ENCODE peak calls at places on chromosomes 12 and 14, in six cellular contexts. P, S, H, F, R and Y are unnamed samples.

GRCh38 chr12:101697930-101698781 is 716 bp downstream of the CHPT1 start:
- DNase-seq in F (peak; percentile 26), P (peak; percentile 48), H (peak; percentile 61), S (no peak), R (no peak), Y (peak; percentile 38)

GRCh38 chr14:71244341-71244740 is 337.1 kb downstream of the PCNX1 start:
- DNase-seq in F (no peak), R (no peak), S (no peak), P (no peak), H (peak; percentile 83), Y (no peak)

GRCh38 chr12:120795441-120796178 is 70.0 kb downstream of the ACADS start:
- DNase-seq in H (no peak), P (no peak), S (no peak), F (no peak), R (no peak), Y (no peak)

GRCh38 chr14:103223818-103224352 is 100.6 kb downstream of the TNFAIP2 start:
- DNase-seq in F (no peak), R (no peak), H (no peak), S (no peak), P (no peak), Y (no peak)

GRCh38 chr14:100237735-100238418 is 1.1 kb upstream of the YY1 start:
- DNase-seq in R (peak; percentile 84), F (no peak), H (peak; percentile 67), P (peak; percentile 66), S (no peak), Y (peak; percentile 47)

GRCh38 chr12:561908-562593 is 101.2 kb downstream of the NINJ2 start:
- DNase-seq in R (no peak), F (no peak), S (no peak), P (no peak), H (no peak), Y (no peak)

GRCh38 chr12:57815177-57816000 is 3.1 kb downstream of the AVIL start:
- DNase-seq in H (no peak), S (peak; percentile 50), F (no peak), R (peak; percentile 58), P (peak; percentile 24), Y (no peak)

GRCh38 chr12:127063339-127064090 is 1203.5 kb upstream of the TMEM132C start:
- DNase-seq in R (no peak), H (no peak), P (peak; percentile 85), S (no peak), F (peak; percentile 10), Y (no peak)

GRCh38 chr14:75860561-75861160 is 121.1 kb downstream of the TGFB3 start:
- DNase-seq in R (no peak), H (no peak), P (no peak), S (no peak), F (no peak), Y (no peak)

GRCh38 chr14:94407906-94408305 is 19.5 kb upstream of the SERPINA1 start:
- DNase-seq in R (no peak), F (peak; percentile 54), H (peak; percentile 54), P (no peak), S (no peak), Y (no peak)

GRCh38 chr12:49515266-49515665 is 23.6 kb upstream of the KCNH3 start:
- DNase-seq in R (no peak), F (peak; percentile 89), H (peak; percentile 91), P (peak; percentile 88), S (no peak), Y (no peak)

GRCh38 chr14:45633220-45633984 is 380.4 kb upstream of the MIS18BP1 start:
- DNase-seq in H (no peak), R (no peak), S (no peak), F (no peak), P (no peak), Y (no peak)

DNA sequence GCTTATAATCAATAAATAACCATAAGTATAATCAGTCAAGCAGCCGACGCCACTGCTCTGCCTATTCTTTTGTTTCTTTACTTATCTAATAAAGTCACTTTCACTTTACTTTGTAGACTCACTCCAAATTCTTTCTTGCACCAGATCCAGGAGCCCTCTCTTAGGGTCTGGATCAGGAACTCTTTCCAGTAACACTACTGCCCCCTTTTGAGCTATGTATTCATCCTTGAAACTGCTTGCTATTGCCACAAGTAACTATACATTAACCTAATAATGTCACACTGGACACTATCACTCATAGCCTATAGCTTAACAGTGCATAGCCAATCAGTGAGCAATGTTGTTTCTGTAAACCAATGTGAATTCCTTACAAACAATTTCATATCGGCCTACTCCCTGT is 2.8 kb upstream of the NID2 start:
- DNase-seq in H (peak; percentile 52), R (peak; percentile 43), S (no peak), P (peak; percentile 44), F (peak; percentile 29), Y (no peak)
- TF ChIP-seq EZH2 in H (no peak), R (no peak), S (no peak), P (no peak), F (no peak), Y (no peak)

GRCh38 chr14:36021030-36021422 is 155.5 kb downstream of the PTCSC3 start:
- DNase-seq in P (no peak), H (no peak), R (peak; percentile 44), F (no peak), S (no peak), Y (no peak)

GRCh38 chr14:36021926-36022325 is 154.6 kb downstream of the PTCSC3 start:
- DNase-seq in R (peak; percentile 14), S (no peak), P (no peak), H (no peak), F (no peak), Y (no peak)

GRCh38 chr14:36020120-36021029 is 156.1 kb downstream of the PTCSC3 start:
- DNase-seq in P (no peak), H (no peak), S (no peak), R (peak; percentile 73), F (no peak), Y (no peak)

GRCh38 chr14:36019126-36019525 is 157.4 kb downstream of the PTCSC3 start:
- DNase-seq in S (no peak), H (no peak), R (no peak), P (no peak), F (peak; percentile 42), Y (no peak)

DNA sequence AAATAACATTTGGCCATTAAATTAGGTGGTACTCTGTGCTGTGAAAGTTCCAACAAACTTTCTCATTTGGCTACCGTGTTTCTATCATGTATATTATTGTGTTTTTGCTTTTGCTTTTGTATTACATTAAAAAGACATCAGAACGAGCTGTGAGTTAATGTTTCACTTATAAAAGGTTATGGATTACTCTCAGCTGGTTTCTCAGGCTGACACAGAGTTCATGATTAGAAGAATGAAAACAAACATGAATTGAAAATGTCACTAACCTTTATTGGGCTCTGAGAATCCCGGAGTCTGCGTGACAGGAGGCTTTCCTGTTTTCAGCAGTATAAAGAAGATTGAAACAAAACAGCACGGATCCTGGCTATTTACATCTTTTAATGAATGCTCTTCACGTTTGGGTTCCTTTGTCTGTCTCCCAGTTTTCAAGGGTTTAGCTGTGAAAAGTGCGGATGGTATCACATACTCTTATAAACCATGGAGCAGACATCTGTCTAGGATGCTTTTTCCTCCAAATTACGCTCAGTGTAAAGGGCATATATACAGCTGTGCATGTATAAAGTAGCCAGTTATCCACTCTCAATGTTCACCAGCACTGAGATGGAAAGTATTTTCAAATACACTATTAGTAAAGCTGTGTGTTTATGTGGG is 153.6 kb downstream of the PTCSC3 start:
- DNase-seq in S (no peak), R (peak; percentile 30), H (no peak), P (no peak), F (no peak), Y (no peak)
- H3K4me1 ChIP-seq in S (no peaks in the 10 kb centered on the region), R (peaks cover 57% of the 10 kb centered on the region), H (no peaks in the 10 kb centered on the region), P (no peaks in the 10 kb centered on the region), F (no peaks in the 10 kb centered on the region), Y (no peaks in the 10 kb centered on the region)

DNA sequence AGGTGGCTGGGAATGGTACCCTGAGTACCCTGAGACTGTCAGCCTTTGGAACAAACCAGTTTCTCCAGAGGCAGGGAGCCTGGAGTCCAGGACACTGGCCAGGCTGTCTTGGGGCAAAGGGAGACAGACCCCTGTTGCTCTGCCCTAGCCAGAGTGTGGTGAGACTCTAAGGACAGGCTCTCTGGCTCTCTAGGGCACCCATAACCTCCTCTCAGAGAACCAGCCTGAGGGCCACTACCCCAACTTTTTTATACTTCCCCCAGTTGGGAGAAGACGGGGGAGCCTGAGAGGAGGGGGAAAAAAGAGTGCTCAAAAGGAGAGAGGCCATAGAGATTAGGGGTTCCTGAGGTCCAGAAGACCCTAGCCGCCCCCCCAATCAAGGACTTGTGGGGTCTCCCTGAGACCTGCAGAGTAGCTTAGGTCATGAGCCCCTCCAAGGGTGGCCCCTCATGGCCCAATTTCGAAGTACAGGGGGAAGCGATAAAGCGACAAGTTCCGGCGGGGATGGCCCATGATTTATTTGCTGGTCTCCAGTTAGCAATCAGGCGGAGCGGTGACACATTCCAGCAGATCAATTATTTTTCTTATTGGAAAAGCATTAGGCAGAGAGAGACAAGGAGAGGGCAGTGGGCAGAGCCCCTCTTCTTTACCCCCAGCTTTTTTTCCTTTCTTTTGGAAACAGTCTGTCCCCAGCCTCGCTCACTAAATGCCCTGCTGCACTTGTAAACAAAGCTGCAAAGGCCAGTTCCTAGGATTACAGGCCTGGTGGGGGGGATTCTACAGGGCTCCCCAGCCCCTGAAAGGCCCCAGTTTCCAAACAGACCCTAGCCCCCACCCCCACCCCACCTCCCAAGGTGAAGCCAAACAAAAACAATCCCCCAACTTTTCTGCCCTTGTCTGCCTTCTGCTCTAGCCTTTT is 1.5 kb downstream of the HOXC8 start:
- DNase-seq in H (no peak), S (no peak), F (no peak), R (no peak), P (no peak), Y (no peak)
- TF ChIP-seq EZH2 in H (no peak), S (peak; percentile 78), F (no peak), R (no peak), P (no peak), Y (no peak)

GRCh38 chr14:104972301-104973211 is 5.6 kb downstream of the AHNAK2 start:
- DNase-seq in R (no peak), F (peak; percentile 46), P (peak; percentile 97), H (peak; percentile 87), S (no peak), Y (no peak)

GRCh38 chr14:104970231-104971068 is 7.7 kb downstream of the AHNAK2 start:
- DNase-seq in H (peak; percentile 98), R (peak; percentile 48), S (no peak), P (peak; percentile 86), F (peak; percentile 86), Y (no peak)

GRCh38 chr14:104969741-104970230 is 8.4 kb downstream of the AHNAK2 start:
- DNase-seq in H (no peak), F (no peak), S (no peak), R (no peak), P (no peak), Y (no peak)

GRCh38 chr14:104973215-104974145 is 4.7 kb downstream of the AHNAK2 start:
- DNase-seq in F (peak; percentile 94), P (peak; percentile 99), S (peak; percentile 57), H (peak; percentile 100), R (peak; percentile 60), Y (no peak)

DNA sequence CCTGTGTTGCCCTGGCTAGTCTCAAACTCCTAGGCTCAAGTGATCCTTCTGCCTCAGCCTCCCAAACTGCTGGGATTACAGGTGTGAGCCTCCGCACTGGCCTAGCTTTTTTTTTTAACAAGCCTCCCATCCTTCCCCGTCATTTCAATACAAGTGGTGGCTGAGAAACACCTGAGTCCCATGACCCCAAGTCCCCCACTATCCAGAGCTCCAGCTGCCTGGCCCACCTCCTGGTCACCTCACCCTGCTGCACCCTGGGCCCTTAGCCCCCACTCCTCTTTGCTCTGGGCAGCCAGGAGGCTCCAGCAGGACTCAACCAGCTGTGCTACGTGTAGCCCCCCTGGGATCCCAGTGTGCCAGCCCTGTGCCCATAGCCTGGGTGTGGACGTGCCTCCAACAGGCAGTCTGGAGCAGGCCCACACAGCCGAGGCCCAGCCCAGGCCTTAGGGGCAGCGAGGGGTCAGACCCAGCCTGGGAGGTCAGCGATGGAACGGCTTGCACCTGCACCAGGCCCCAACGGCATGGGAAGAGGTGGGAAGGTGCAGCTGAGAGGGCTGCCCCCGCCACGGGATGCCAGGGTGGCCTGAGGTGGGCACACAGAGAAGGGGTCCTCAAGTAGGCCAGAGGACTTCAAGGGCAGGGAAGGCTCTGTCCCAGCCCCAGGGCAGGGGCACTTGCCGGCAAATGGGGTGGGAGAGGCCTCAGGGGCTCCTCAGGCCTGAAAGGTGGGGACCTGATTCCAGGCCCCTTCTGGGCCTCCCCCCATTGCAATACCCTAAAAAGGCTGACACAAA is 6.5 kb downstream of the AHNAK2 start:
- DNase-seq in P (no peak), R (no peak), F (no peak), H (no peak), S (no peak), Y (no peak)
- H3K4me1 ChIP-seq in P (peaks cover 96% of the 10 kb centered on the region), R (peaks cover 30% of the 10 kb centered on the region), F (peaks cover 77% of the 10 kb centered on the region), H (peaks cover 56% of the 10 kb centered on the region), S (peaks cover 25% of the 10 kb centered on the region), Y (no peaks in the 10 kb centered on the region)